ENCODE peak calls at places on chromosomes 1 and 21, in four cellular contexts. S is DMS153, O is BJ, J is T-helper 9 cell. H is an unnamed sample.

GRCh38 chr1:81296584-81296983 is 504.1 kb upstream of the ADGRL2 start:
- DNase-seq in S (no peak), O (peak), J (no peak), H (no peak)

GRCh38 chr1:244269169-244269568 is 182.5 kb downstream of the ADSS2 start:
- DNase-seq in S (no peak), O (no peak), J (no peak), H (no peak)

GRCh38 chr1:91553196-91553595 is 52.5 kb downstream of the CDC7 start:
- DNase-seq in S (no peak), O (peak), J (no peak), H (no peak)

GRCh38 chr1:164673584-164674214 is 114.7 kb downstream of the PBX1 start:
- DNase-seq in S (no peak), O (no peak), J (no peak), H (no peak)

GRCh38 chr1:51190996-51191395 is 45.1 kb upstream of the RNF11 start:
- DNase-seq in S (no peak), O (no peak), J (no peak), H (no peak)

GRCh38 chr21:31518580-31518979 is 140.9 kb upstream of the SOD1 start:
- DNase-seq in S (no peak), O (no peak), J (no peak), H (no peak)

GRCh38 chr1:63683759-63684158 is 90.1 kb upstream of the ROR1 start:
- DNase-seq in S (no peak), O (no peak), J (no peak), H (no peak)

GRCh38 chr1:44294588-44295007 is 60.5 kb downstream of the ERI3 start:
- DNase-seq in S (peak), O (peak), J (no peak), H (peak)

H was measured in NCI-H510A treated with DMSO at 0.1 percent for 48 hours.